ENCODE peak calls at places on chromosomes 3 and 15, in four cellular contexts. U is left ventricle myocardium inferior; R is RWPE1; C is activated T-helper 1 cell treated with anti-CD3 and anti-CD28 coated beads, Interleukin-2, amount 50 U/mL, for 16 hours. Y is an unnamed sample.

GRCh38 chr15:85514413-85514812 is 134.0 kb downstream of the AKAP13 start:
- DNase-seq in C (no peak), R (no peak), U (no peak), Y (no peak)

GRCh38 chr3:30819067-30819798 is 75.2 kb downstream of the GADL1 start:
- DNase-seq in U (no peak), R (no peak), C (no peak), Y (no peak)

GRCh38 chr3:87307805-87308204 is 31.4 kb upstream of the POU1F1 start:
- DNase-seq in R (no peak), C (no peak), U (no peak), Y (no peak)

GRCh38 chr3:194572131-194572789 is 61.0 kb downstream of the TMEM44 start:
- DNase-seq in U (peak), C (no peak), R (peak), Y (peak)

GRCh38 chr15:85515212-85515611 is 134.8 kb downstream of the AKAP13 start:
- DNase-seq in R (no peak), U (no peak), C (no peak), Y (no peak)

GRCh38 chr3:180433172-180433571 is 168.8 kb upstream of the TTC14 start:
- DNase-seq in C (no peak), U (no peak), R (peak), Y (peak)

GRCh38 chr3:23601020-23601822 is 204.5 kb upstream of the UBE2E1 start:
- DNase-seq in R (no peak), U (no peak), C (no peak), Y (no peak)

GRCh38 chr3:66121288-66121687 is 82.6 kb upstream of the MAGI1 start:
- DNase-seq in U (no peak), R (no peak), C (no peak), Y (no peak)

GRCh38 chr3:64098686-64099085 is 75.4 kb upstream of the PSMD6 start:
- DNase-seq in C (no peak), U (no peak), R (no peak), Y (no peak)

GRCh38 chr3:154095832-154096421 is 25.3 kb upstream of the ARHGEF26 start:
- DNase-seq in C (no peak), R (peak), U (no peak), Y (peak)

GRCh38 chr3:42529463-42529862 is 27.0 kb downstream of the VIPR1 start:
- DNase-seq in R (no peak), U (no peak), C (no peak), Y (no peak)

GRCh38 chr3:168865022-168865551 is 769.4 kb upstream of the GOLIM4 start:
- DNase-seq in U (no peak), C (no peak), R (peak), Y (peak)

GRCh38 chr15:89492934-89493631 is 3.3 kb downstream of the RHCG start:
- DNase-seq in U (no peak), R (no peak), C (no peak), Y (no peak)